ENCODE peak calls at places on chromosomes 7 and 10, in six cellular contexts. One of them, this sample, is unnamed.

GRCh38 chr7:139035588-139036353 is at the start of gene ZC3HAV1L:
- DNase-seq in ELR: peak; percentile 68
- DNase-seq in iris pigment epithelial cell: peak; percentile 72
- DNase-seq in astrocyte of the spinal cord: peak; percentile 67
- DNase-seq in HCEC 1CT: peak; percentile 47
- DNase-seq in HT-29: peak; percentile 60
- DNase-seq in this sample: peak; percentile 19

GRCh38 chr7:27840314-27840713 is 100.4 kb downstream of the TAX1BP1 start:
- DNase-seq in astrocyte of the spinal cord: no peak
- DNase-seq in HT-29: no peak
- DNase-seq in HCEC 1CT: no peak
- DNase-seq in ELR: no peak
- DNase-seq in iris pigment epithelial cell: no peak
- DNase-seq in this sample: no peak

GRCh38 chr7:112500619-112501018 is 19.8 kb downstream of the LSMEM1 start:
- DNase-seq in astrocyte of the spinal cord: peak; percentile 29
- DNase-seq in HT-29: peak; percentile 57
- DNase-seq in iris pigment epithelial cell: no peak
- DNase-seq in HCEC 1CT: no peak
- DNase-seq in ELR: peak; percentile 17
- DNase-seq in this sample: no peak

GRCh38 chr7:43758861-43759683 is 592 bp downstream of the BLVRA start:
- DNase-seq in HT-29: no peak
- DNase-seq in ELR: peak; percentile 64
- DNase-seq in HCEC 1CT: peak; percentile 13
- DNase-seq in astrocyte of the spinal cord: peak; percentile 38
- DNase-seq in iris pigment epithelial cell: peak; percentile 40
- DNase-seq in this sample: peak; percentile 36

GRCh38 chr7:95330194-95331003 is 6.1 kb upstream of the PON1 start:
- DNase-seq in HCEC 1CT: no peak
- DNase-seq in ELR: no peak
- DNase-seq in astrocyte of the spinal cord: peak; percentile 18
- DNase-seq in HT-29: no peak
- DNase-seq in iris pigment epithelial cell: no peak
- DNase-seq in this sample: peak; percentile 16

GRCh38 chr10:102342462-102342861 is 53.0 kb upstream of the NFKB2 start:
- DNase-seq in ELR: peak; percentile 36
- DNase-seq in iris pigment epithelial cell: peak; percentile 17
- DNase-seq in HCEC 1CT: no peak
- DNase-seq in HT-29: peak; percentile 21
- DNase-seq in astrocyte of the spinal cord: peak; percentile 19
- DNase-seq in this sample: no peak

GRCh38 chr10:62554632-62555199 is 180.5 kb downstream of the ZNF365 start:
- DNase-seq in HT-29: peak; percentile 38
- DNase-seq in iris pigment epithelial cell: peak; percentile 58
- DNase-seq in ELR: peak; percentile 58
- DNase-seq in HCEC 1CT: peak; percentile 74
- DNase-seq in astrocyte of the spinal cord: peak; percentile 56
- DNase-seq in this sample: no peak

GRCh38 chr10:71638087-71638576 is 81.4 kb downstream of the C10orf105 start:
- DNase-seq in HT-29: no peak
- DNase-seq in iris pigment epithelial cell: no peak
- DNase-seq in HCEC 1CT: no peak
- DNase-seq in astrocyte of the spinal cord: no peak
- DNase-seq in ELR: no peak
- DNase-seq in this sample: no peak

GRCh38 chr10:91034042-91034441 is 113.2 kb upstream of the ANKRD1 start:
- DNase-seq in HCEC 1CT: no peak
- DNase-seq in iris pigment epithelial cell: no peak
- DNase-seq in ELR: no peak
- DNase-seq in HT-29: no peak
- DNase-seq in astrocyte of the spinal cord: no peak
- DNase-seq in this sample: peak; percentile 44

GRCh38 chr7:130853503-130854279 is 119.7 kb upstream of the KLF14 start:
- DNase-seq in ELR: peak; percentile 90
- DNase-seq in HCEC 1CT: peak; percentile 94
- DNase-seq in iris pigment epithelial cell: peak; percentile 62
- DNase-seq in HT-29: peak; percentile 73
- DNase-seq in astrocyte of the spinal cord: no peak
- DNase-seq in this sample: no peak

GRCh38 chr7:137986252-137987010 is 15.5 kb downstream of the CREB3L2 start:
- DNase-seq in iris pigment epithelial cell: peak; percentile 82
- DNase-seq in ELR: peak; percentile 68
- DNase-seq in HCEC 1CT: peak; percentile 67
- DNase-seq in astrocyte of the spinal cord: no peak
- DNase-seq in HT-29: no peak
- DNase-seq in this sample: no peak

GRCh38 chr7:29858080-29858951 is 52.0 kb downstream of the WIPF3 start:
- DNase-seq in astrocyte of the spinal cord: no peak
- DNase-seq in ELR: no peak
- DNase-seq in HT-29: no peak
- DNase-seq in HCEC 1CT: no peak
- DNase-seq in iris pigment epithelial cell: no peak
- DNase-seq in this sample: no peak

GRCh38 chr10:3391657-3392056 is 219.1 kb upstream of the PITRM1 start:
- DNase-seq in iris pigment epithelial cell: peak; percentile 29
- DNase-seq in HT-29: no peak
- DNase-seq in HCEC 1CT: peak; percentile 6
- DNase-seq in ELR: peak; percentile 38
- DNase-seq in astrocyte of the spinal cord: no peak
- DNase-seq in this sample: no peak

GRCh38 chr10:25753776-25754175 is 180.3 kb upstream of the MYO3A start:
- DNase-seq in astrocyte of the spinal cord: peak; percentile 11
- DNase-seq in HT-29: no peak
- DNase-seq in HCEC 1CT: no peak
- DNase-seq in ELR: no peak
- DNase-seq in iris pigment epithelial cell: peak; percentile 72
- DNase-seq in this sample: no peak

GRCh38 chr10:106493166-106493565 is 671.3 kb downstream of the SORCS1 start:
- DNase-seq in astrocyte of the spinal cord: no peak
- DNase-seq in HCEC 1CT: no peak
- DNase-seq in iris pigment epithelial cell: no peak
- DNase-seq in ELR: no peak
- DNase-seq in HT-29: no peak
- DNase-seq in this sample: no peak

GRCh38 chr10:6936931-6937330 is 356.9 kb upstream of the PRKCQ start:
- DNase-seq in HT-29: no peak
- DNase-seq in ELR: no peak
- DNase-seq in astrocyte of the spinal cord: no peak
- DNase-seq in iris pigment epithelial cell: no peak
- DNase-seq in HCEC 1CT: no peak
- DNase-seq in this sample: no peak

GRCh38 chr7:35905555-35905954 is 104.7 kb downstream of the SEPTIN7 start:
- DNase-seq in HT-29: no peak
- DNase-seq in iris pigment epithelial cell: peak; percentile 51
- DNase-seq in ELR: peak; percentile 55
- DNase-seq in astrocyte of the spinal cord: peak; percentile 32
- DNase-seq in HCEC 1CT: peak; percentile 9
- DNase-seq in this sample: no peak

GRCh38 chr10:75150656-75151055 is 39.2 kb downstream of the SAMD8 start:
- DNase-seq in HT-29: no peak
- DNase-seq in astrocyte of the spinal cord: no peak
- DNase-seq in iris pigment epithelial cell: no peak
- DNase-seq in HCEC 1CT: no peak
- DNase-seq in ELR: no peak
- DNase-seq in this sample: no peak

GRCh38 chr7:475951-476441 is 43.6 kb downstream of the PDGFA start:
- DNase-seq in HT-29: no peak
- DNase-seq in astrocyte of the spinal cord: no peak
- DNase-seq in HCEC 1CT: no peak
- DNase-seq in ELR: no peak
- DNase-seq in iris pigment epithelial cell: no peak
- DNase-seq in this sample: peak; percentile 34